ENCODE peak calls at places on chromosomes 2 and 18, in eight cellular contexts. R is thoracic aorta, L is OCI-LY7, J is testis, P is right atrium auricular region, F is Peyer's patch, K is MM.1S, E is heart left ventricle. O is an unnamed sample.

GRCh38 chr2:165428996-165429395 is 40.5 kb upstream of the CSRNP3 start:
- DNase-seq in E (no peak), R (no peak), J (no peak), K (no peak), P (no peak), F (no peak), L (no peak), O (no peak)

GRCh38 chr18:46820863-46821262 is 64.0 kb upstream of the ST8SIA5 start:
- DNase-seq in J (no peak), E (peak), L (no peak), P (no peak), R (no peak), F (no peak), K (no peak), O (no peak)

GRCh38 chr2:241111443-241111810 is 9.3 kb upstream of the MTERF4 start:
- DNase-seq in P (no peak), R (no peak), E (no peak), J (no peak), K (no peak), F (peak), L (no peak), O (peak)

GRCh38 chr2:232235206-232235605 is 143.3 kb upstream of the ALPP start:
- DNase-seq in F (no peak), J (no peak), P (no peak), K (no peak), L (no peak), R (no peak), E (no peak), O (no peak)

GRCh38 chr2:233999182-233999581 is 51.3 kb upstream of the SPP2 start:
- DNase-seq in E (no peak), P (no peak), R (no peak), J (no peak), L (no peak), K (no peak), F (no peak), O (no peak)

GRCh38 chr2:2738276-2738675 is 407.2 kb upstream of the MYT1L start:
- DNase-seq in R (no peak), P (no peak), L (no peak), J (no peak), K (no peak), E (no peak), F (no peak), O (no peak)

GRCh38 chr18:79405781-79406575 is 10.2 kb downstream of the NFATC1 start:
- DNase-seq in E (peak), F (peak), L (peak), J (peak), K (no peak), R (no peak), P (peak), O (peak)

GRCh38 chr2:215571693-215572092 is 135.8 kb upstream of the FN1 start:
- DNase-seq in E (no peak), R (no peak), P (no peak), K (no peak), L (no peak), F (no peak), J (no peak), O (no peak)

GRCh38 chr2:132489150-132489549 is 72.5 kb downstream of the GPR39 start:
- DNase-seq in K (no peak), L (no peak), P (no peak), R (no peak), F (no peak), E (peak), J (peak), O (no peak)

GRCh38 chr2:161049571-161049970 is 110.7 kb upstream of the TANK start:
- DNase-seq in P (no peak), E (no peak), F (no peak), L (no peak), R (no peak), K (no peak), J (no peak), O (no peak)

GRCh38 chr2:85468704-85469349 is 50.3 kb downstream of the SH2D6 start:
- DNase-seq in L (no peak), E (peak), J (peak), F (peak), R (no peak), P (no peak), K (no peak), O (no peak)

GRCh38 chr2:171522804-171523338 is 597 bp downstream of the CYBRD1 start:
- DNase-seq in R (no peak), F (no peak), E (no peak), K (no peak), P (no peak), L (no peak), J (peak), O (peak)

GRCh38 chr2:1925516-1925915 is 181.2 kb upstream of the PXDN start:
- DNase-seq in K (no peak), R (no peak), E (no peak), J (no peak), P (no peak), L (no peak), F (no peak), O (no peak)

GRCh38 chr2:234377761-234378341 is 119.0 kb downstream of the ARL4C start:
- DNase-seq in R (no peak), P (no peak), E (no peak), K (no peak), J (no peak), F (no peak), L (no peak), O (no peak)

GRCh38 chr2:209368924-209369323 is 54.9 kb upstream of the MAP2 start:
- DNase-seq in K (peak), E (peak), L (no peak), F (peak), P (peak), J (peak), R (peak), O (no peak)

GRCh38 chr2:11111811-11112425 is 43.3 kb upstream of the SLC66A3 start:
- DNase-seq in P (no peak), K (no peak), F (peak), J (no peak), E (no peak), R (no peak), L (no peak), O (no peak)

GRCh38 chr18:31491586-31491985 is 6.4 kb upstream of the DSG2 start:
- DNase-seq in L (no peak), K (no peak), R (no peak), J (no peak), E (no peak), F (no peak), P (no peak), O (no peak)

GRCh38 chr2:224658776-224659175 is 57.4 kb downstream of the CCDC195 start:
- DNase-seq in F (no peak), J (no peak), K (no peak), L (no peak), R (no peak), E (no peak), P (no peak), O (no peak)

GRCh38 chr2:170917957-170918356 is 11.1 kb upstream of the GORASP2 start:
- DNase-seq in F (no peak), E (no peak), K (no peak), J (no peak), R (no peak), L (no peak), P (no peak), O (no peak)

GRCh38 chr2:202307690-202308089 is 42.1 kb downstream of the NOP58 start:
- DNase-seq in K (no peak), P (no peak), R (no peak), L (no peak), J (no peak), E (no peak), F (no peak), O (no peak)

GRCh38 chr2:40127890-40128548 is 323.9 kb downstream of the SLC8A1 start:
- DNase-seq in L (no peak), K (no peak), J (no peak), P (no peak), E (no peak), R (no peak), F (no peak), O (no peak)

GRCh38 chr2:190927257-190927656 is 46.6 kb downstream of the GLS start:
- DNase-seq in R (no peak), L (no peak), K (no peak), F (no peak), P (no peak), E (no peak), J (no peak), O (no peak)

GRCh38 chr2:47165001-47165555 is 10.0 kb upstream of the STPG4 start:
- DNase-seq in R (no peak), P (no peak), L (no peak), E (no peak), F (no peak), J (no peak), K (no peak), O (no peak)

GRCh38 chr2:237693281-237694039 is 66.1 kb downstream of the LRRFIP1 start:
- DNase-seq in P (no peak), K (no peak), F (peak), L (peak), E (no peak), R (no peak), J (no peak), O (no peak)

GRCh38 chr2:62156861-62157496 is 38.9 kb upstream of the B3GNT2 start:
- DNase-seq in P (no peak), R (no peak), F (no peak), E (no peak), J (no peak), L (no peak), K (no peak), O (no peak)

GRCh38 chr2:70959851-70960832 is 18.3 kb upstream of the ANKRD53 start:
- DNase-seq in K (no peak), E (no peak), J (peak), F (peak), R (no peak), P (peak), L (no peak), O (no peak)

GRCh38 chr2:135586148-135586547 is 54.9 kb downstream of the R3HDM1 start:
- DNase-seq in R (no peak), F (no peak), K (no peak), L (peak), J (no peak), P (no peak), E (no peak), O (no peak)

GRCh38 chr2:237868631-237869356 is 9.4 kb downstream of the RAMP1 start:
- DNase-seq in R (no peak), E (no peak), P (peak), K (no peak), J (no peak), L (no peak), F (peak), O (no peak)

GRCh38 chr2:128311755-128312341 is 6.8 kb downstream of the HS6ST1 start:
- DNase-seq in E (no peak), P (peak), K (no peak), R (no peak), L (no peak), J (peak), F (peak), O (no peak)

GRCh38 chr2:10126627-10127026 is 4.1 kb downstream of the RRM2 start:
- DNase-seq in K (no peak), E (no peak), J (no peak), R (no peak), L (no peak), P (no peak), F (no peak), O (no peak)

GRCh38 chr2:144554811-144555210 is 34.9 kb upstream of the ZEB2 start:
- DNase-seq in J (no peak), E (no peak), K (no peak), L (no peak), R (no peak), F (no peak), P (no peak), O (no peak)

GRCh38 chr18:22451796-22452195 is 34.1 kb upstream of the CTAGE1 start:
- DNase-seq in R (no peak), J (no peak), F (no peak), P (no peak), E (no peak), L (peak), K (no peak), O (no peak)

GRCh38 chr2:205775091-205775876 is 93.0 kb downstream of the NRP2 start:
- DNase-seq in F (no peak), R (no peak), E (no peak), L (no peak), K (no peak), J (peak), P (no peak), O (no peak)

GRCh38 chr2:112933261-112933660 is 22.3 kb downstream of the IL37 start:
- DNase-seq in L (no peak), E (no peak), P (peak), F (no peak), J (no peak), R (no peak), K (no peak), O (no peak)

GRCh38 chr2:71667256-71668182 is 214.2 kb downstream of the DYSF start:
- DNase-seq in E (no peak), F (peak), J (peak), L (no peak), K (no peak), P (peak), R (no peak), O (no peak)

GRCh38 chr2:135733045-135733444 is 8.6 kb upstream of the UBXN4 start:
- DNase-seq in R (no peak), K (no peak), E (no peak), F (no peak), J (no peak), P (no peak), L (no peak), O (no peak)

GRCh38 chr18:59570101-59570875 is 126.9 kb downstream of the CCBE1 start:
- DNase-seq in K (no peak), P (no peak), R (no peak), F (no peak), J (no peak), L (no peak), E (no peak), O (no peak)

GRCh38 chr2:64595397-64596160 is 58.1 kb downstream of the SERTAD2 start:
- DNase-seq in F (no peak), K (no peak), P (no peak), R (no peak), J (no peak), L (peak), E (no peak), O (no peak)
- TF ChIP-seq CTCF in F (peak), K (no peak), P (peak), R (no peak), J (no peak), L (no peak), E (peak), O (no peak)

GRCh38 chr2:27118525-27119329 is at the start of gene CGREF1:
- DNase-seq in P (no peak), L (no peak), R (no peak), E (no peak), K (no peak), J (no peak), F (peak), O (no peak)

GRCh38 chr2:27115485-27115884 is 3.4 kb downstream of the CGREF1 start:
- DNase-seq in R (no peak), L (no peak), F (no peak), E (no peak), P (no peak), K (no peak), J (no peak), O (no peak)

GRCh38 chr2:27123302-27124150 is at the start of gene ABHD1:
- DNase-seq in K (peak), L (peak), E (peak), J (peak), R (no peak), F (peak), P (no peak), O (peak)

GRCh38 chr2:27122791-27123190 is 824 bp upstream of the ABHD1 start:
- DNase-seq in R (no peak), J (no peak), P (no peak), F (no peak), E (no peak), L (no peak), K (no peak), O (no peak)

DNA sequence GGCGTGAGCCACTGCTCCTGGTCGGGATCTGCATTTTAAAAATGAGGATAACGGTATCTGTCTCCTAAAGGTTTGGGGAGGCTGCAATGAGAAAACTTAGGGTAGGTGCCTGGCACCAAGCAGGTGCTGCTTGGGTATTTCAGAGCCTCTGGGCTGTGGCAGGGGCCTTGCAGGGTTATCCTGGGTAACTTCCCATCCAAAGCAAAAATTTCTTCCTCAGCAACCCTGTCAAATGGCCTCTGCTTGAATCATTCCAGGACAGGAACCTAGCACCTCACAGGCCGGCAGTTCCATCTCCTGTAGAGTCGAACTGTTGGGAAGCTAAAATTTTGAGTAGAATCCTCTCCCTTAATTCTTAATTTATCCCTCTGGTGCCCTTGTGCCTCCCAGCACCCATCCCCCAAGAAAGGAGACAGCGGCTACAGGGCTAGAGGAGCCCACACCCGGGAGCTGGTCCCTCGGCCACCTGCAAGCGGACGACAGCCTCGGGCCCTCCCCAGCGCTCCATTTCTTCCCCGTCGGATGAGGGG is 868 bp downstream of the CGREF1 start:
- DNase-seq in F (no peak), E (no peak), L (no peak), K (no peak), P (no peak), J (no peak), R (no peak), O (no peak)
- H3K4me3 ChIP-seq in F (peak), E (peak), L (no peak), K (no peak), P (peak), J (peak), R (peak), O (no peak)

GRCh38 chr2:217943379-217944321 is 59.1 kb downstream of the TNS1 start:
- DNase-seq in F (peak), L (no peak), J (peak), E (peak), K (no peak), P (peak), R (no peak), O (no peak)

GRCh38 chr2:217941886-217942728 is 60.7 kb downstream of the TNS1 start:
- DNase-seq in F (no peak), E (peak), J (no peak), P (no peak), K (no peak), R (no peak), L (no peak), O (no peak)

GRCh38 chr2:217941339-217941738 is 61.5 kb downstream of the TNS1 start:
- DNase-seq in F (no peak), L (no peak), K (no peak), P (no peak), J (no peak), E (peak), R (no peak), O (no peak)

GRCh38 chr2:217944366-217944765 is 58.4 kb downstream of the TNS1 start:
- DNase-seq in J (no peak), L (no peak), E (no peak), P (no peak), R (no peak), K (no peak), F (no peak), O (no peak)

DNA sequence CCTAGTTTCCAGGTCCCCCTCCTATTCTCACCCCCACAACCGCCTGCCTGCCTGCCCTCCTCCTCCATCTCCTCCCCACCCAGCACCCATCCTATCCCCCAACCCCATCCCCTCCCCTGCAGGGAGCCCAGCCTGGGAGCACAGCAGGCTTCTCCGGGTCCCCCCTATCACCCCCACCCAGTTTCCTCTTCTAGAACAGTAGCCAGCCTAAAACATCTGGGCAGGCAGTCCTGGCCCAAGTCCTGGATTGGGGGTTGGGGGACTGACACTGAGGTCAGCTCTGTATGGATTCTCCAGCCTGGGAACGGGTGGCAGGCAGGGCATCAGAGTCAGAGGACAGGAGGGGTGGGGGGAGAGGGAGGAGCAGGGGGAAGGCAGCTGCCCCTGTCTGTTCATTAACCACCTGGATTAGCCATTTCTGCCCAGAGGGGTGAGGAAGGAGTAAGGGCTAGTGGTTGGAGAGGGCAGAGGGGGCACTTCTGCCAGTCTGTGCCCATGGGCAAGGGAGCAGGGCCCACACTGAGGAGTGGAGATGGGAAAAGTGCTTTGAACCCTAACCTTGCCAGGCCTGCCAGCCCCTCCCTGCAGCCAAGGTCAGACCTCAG is 60.0 kb downstream of the TNS1 start:
- DNase-seq in L (no peak), R (no peak), P (no peak), E (peak), K (no peak), J (no peak), F (no peak), O (no peak)
- TF ChIP-seq CTCF in L (no peak), R (no peak), P (no peak), E (no peak), K (no peak), J (no peak), F (no peak), O (no peak)

GRCh38 chr18:811192-812122 is 585 bp downstream of the YES1 start:
- DNase-seq in F (no peak), L (no peak), P (no peak), R (no peak), E (no peak), J (peak), K (no peak), O (no peak)

GRCh38 chr18:808086-808485 is 4.0 kb downstream of the YES1 start:
- DNase-seq in E (no peak), F (no peak), P (no peak), J (no peak), R (no peak), L (no peak), K (no peak), O (no peak)

GRCh38 chr18:805755-806110 is 6.3 kb downstream of the YES1 start:
- DNase-seq in P (no peak), R (no peak), L (no peak), K (no peak), F (no peak), E (no peak), J (no peak), O (no peak)

GRCh38 chr18:809985-810642 is 1.9 kb downstream of the YES1 start:
- DNase-seq in F (no peak), R (no peak), K (peak), J (no peak), E (no peak), L (no peak), P (no peak), O (peak)

GRCh38 chr18:808502-808901 is 3.5 kb downstream of the YES1 start:
- DNase-seq in K (no peak), F (no peak), J (no peak), L (no peak), R (no peak), P (no peak), E (no peak), O (no peak)
- H3K4me3 ChIP-seq in K (no peak), F (no peak), J (no peak), L (no peak), R (no peak), P (no peak), E (no peak), O (no peak)

DNA sequence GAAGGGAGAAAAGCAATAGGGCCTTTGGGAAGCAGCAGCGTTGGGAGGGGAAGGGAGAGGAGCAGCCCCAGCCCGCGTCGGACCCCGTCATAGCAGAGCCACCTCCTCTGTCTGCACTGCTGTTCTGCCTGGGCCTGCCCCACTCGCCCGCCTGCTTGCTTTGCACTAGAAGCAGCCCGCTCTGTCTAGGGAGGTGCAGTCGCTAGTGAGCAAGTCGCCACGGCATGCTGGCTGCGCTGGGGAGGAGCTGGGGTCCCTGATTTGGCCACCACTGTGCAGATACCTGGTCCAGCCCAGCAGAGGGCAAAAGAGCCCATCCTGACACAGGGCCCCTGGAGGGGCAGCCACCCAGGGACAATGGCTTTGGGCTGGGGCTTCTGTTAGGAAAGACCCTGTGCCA is 8.0 kb upstream of the TMEM214 start:
- DNase-seq in P (no peak), K (no peak), R (no peak), E (no peak), L (no peak), J (no peak), F (peak), O (no peak)
- TF ChIP-seq CTCF in P (no peak), K (no peak), R (no peak), E (no peak), L (no peak), J (no peak), F (no peak), O (no peak)